ENCODE peak calls at places on chromosomes 11 and 22, in four cellular contexts. D is ACHN; E is activated naive CD4-positive, alpha-beta T cell; U is neural progenitor cell. N is an unnamed sample.

GRCh38 chr11:124745835-124746620 is 6.0 kb downstream of the VSIG2 start:
- DNase-seq in U (peak), D (peak), E (no peak), N (no peak)

GRCh38 chr11:72930011-72930410 is 115.8 kb downstream of the ATG16L2 start:
- DNase-seq in D (no peak), E (no peak), U (peak), N (no peak)

GRCh38 chr11:67344264-67344663 is 9.1 kb downstream of the POLD4 start:
- DNase-seq in D (no peak), U (no peak), E (no peak), N (no peak)

GRCh38 chr11:68471360-68472340 is 11.1 kb downstream of the PPP6R3 start:
- DNase-seq in U (no peak), E (no peak), D (peak), N (no peak)

GRCh38 chr11:4636962-4637661 is at the start of gene OR51D1:
- DNase-seq in D (peak), E (peak), U (peak), N (peak)

GRCh38 chr11:107799245-107799859 is 59.2 kb downstream of the SLC35F2 start:
- DNase-seq in D (peak), U (peak), E (peak), N (peak)

GRCh38 chr22:45082795-45083194 is 73.0 kb upstream of the PHF21B start:
- DNase-seq in D (no peak), U (peak), E (no peak), N (no peak)

GRCh38 chr22:38109391-38110000 is 988 bp downstream of the BAIAP2L2 start:
- DNase-seq in E (no peak), U (peak), D (peak), N (no peak)

GRCh38 chr11:113906038-113906437 is 1.4 kb downstream of the HTR3B start:
- DNase-seq in D (peak), E (no peak), U (peak), N (peak)

GRCh38 chr11:102734650-102735049 is 9.9 kb upstream of the MMP8 start:
- DNase-seq in D (no peak), U (no peak), E (no peak), N (no peak)

GRCh38 chr11:130832571-130833432 is 83.5 kb downstream of the SNX19 start:
- DNase-seq in E (no peak), U (no peak), D (no peak), N (no peak)

GRCh38 chr11:63906585-63906984 is 10.4 kb downstream of the RCOR2 start:
- DNase-seq in U (peak), E (peak), D (peak), N (peak)

GRCh38 chr11:44861829-44862545 is 88.7 kb downstream of the TP53I11 start:
- DNase-seq in U (peak), D (peak), E (no peak), N (no peak)

GRCh38 chr11:120121336-120121735 is 16.6 kb downstream of the TRIM29 start:
- DNase-seq in E (no peak), U (no peak), D (no peak), N (no peak)

GRCh38 chr22:25077964-25078363 is 121.7 kb upstream of the CRYBB3 start:
- DNase-seq in U (no peak), D (no peak), E (no peak), N (no peak)

GRCh38 chr11:72519220-72519881 is 85.0 kb upstream of the CLPB start:
- DNase-seq in E (no peak), U (no peak), D (no peak), N (no peak)

GRCh38 chr11:59923813-59924212 is 14.4 kb upstream of the OOSP1 start:
- DNase-seq in E (no peak), U (no peak), D (no peak), N (peak)

GRCh38 chr11:1042626-1043562 is 6.4 kb upstream of the MUC6 start:
- DNase-seq in U (no peak), D (no peak), E (no peak), N (no peak)

GRCh38 chr22:46703996-46704370 is 34.1 kb downstream of the CERK start:
- DNase-seq in D (no peak), E (no peak), U (no peak), N (no peak)

GRCh38 chr11:18706330-18707243 is 8.0 kb downstream of the TMEM86A start:
- DNase-seq in D (no peak), E (no peak), U (no peak), N (no peak)

GRCh38 chr11:126090452-126090851 is 27.8 kb upstream of the CDON start:
- DNase-seq in U (no peak), D (no peak), E (no peak), N (no peak)

GRCh38 chr11:76610871-76611475 is 59.6 kb downstream of the LRRC32 start:
- DNase-seq in U (no peak), D (no peak), E (no peak), N (peak)

GRCh38 chr11:64196616-64197015 is 9.9 kb upstream of the FERMT3 start:
- DNase-seq in D (no peak), U (no peak), E (no peak), N (no peak)

GRCh38 chr11:35143509-35144102 is 4.6 kb downstream of the CD44 start:
- DNase-seq in U (no peak), E (no peak), D (peak), N (no peak)

GRCh38 chr11:71212871-71213559 is 39.4 kb downstream of the SHANK2 start:
- DNase-seq in U (no peak), D (no peak), E (no peak), N (no peak)

GRCh38 chr22:18987765-18988164 is 51.7 kb upstream of the PRODH start:
- DNase-seq in U (peak), D (no peak), E (no peak), N (peak)

GRCh38 chr22:49149721-49150608 is 677.7 kb downstream of the BRD1 start:
- DNase-seq in E (no peak), U (no peak), D (no peak), N (no peak)

GRCh38 chr11:13207665-13208594 is 69.7 kb upstream of the BMAL1 start:
- DNase-seq in U (no peak), E (no peak), D (peak), N (no peak)

GRCh38 chr11:36774603-36775002 is 176.6 kb upstream of the RAG2 start:
- DNase-seq in D (no peak), E (no peak), U (no peak), N (no peak)

GRCh38 chr11:57294225-57295131 is 30.3 kb downstream of the TNKS1BP1 start:
- DNase-seq in U (peak), E (no peak), D (no peak), N (no peak)

GRCh38 chr11:128328955-128329551 is 258.3 kb downstream of the ETS1 start:
- DNase-seq in U (no peak), D (no peak), E (no peak), N (no peak)

GRCh38 chr11:108193725-108194124 is 28.7 kb downstream of the NPAT start:
- DNase-seq in D (no peak), U (no peak), E (no peak), N (no peak)

GRCh38 chr11:1503708-1504104 is 17.1 kb upstream of the MOB2 start:
- DNase-seq in D (no peak), E (no peak), U (no peak), N (no peak)

GRCh38 chr11:72721689-72722049 is 30.5 kb downstream of the ARAP1 start:
- DNase-seq in D (peak), E (no peak), U (no peak), N (no peak)

GRCh38 chr22:17077255-17077654 is 7.5 kb upstream of the IL17RA start:
- DNase-seq in U (no peak), E (no peak), D (peak), N (no peak)

N was measured in nephron progenitor cell.